ENCODE peak calls at places on chromosomes 7 and 10, in six cellular contexts. M, W, T, I, J and P are unnamed samples.

GRCh38 chr7:32143271-32143670 is 73.1 kb upstream of the PDE1C start:
- DNase-seq in W (no peak), I (no peak), J (no peak), M (no peak), T (no peak), P (no peak)

GRCh38 chr10:94546616-94547175 is 1.1 kb downstream of the HELLS start:
- DNase-seq in I (peak), T (no peak), W (no peak), M (peak), J (peak), P (peak)

GRCh38 chr7:95955748-95956147 is 183.4 kb downstream of the DYNC1I1 start:
- DNase-seq in J (no peak), M (no peak), I (no peak), W (no peak), T (no peak), P (no peak)

GRCh38 chr10:74612195-74612594 is 214.2 kb upstream of the KAT6B start:
- DNase-seq in W (no peak), J (peak), I (peak), T (no peak), M (no peak), P (no peak)

GRCh38 chr7:37205451-37205850 is 243.2 kb downstream of the ELMO1 start:
- DNase-seq in I (no peak), W (no peak), J (no peak), T (no peak), M (no peak), P (no peak)

GRCh38 chr7:99004216-99004615 is 125.9 kb downstream of the TRRAP start:
- DNase-seq in W (no peak), T (no peak), J (no peak), M (no peak), I (no peak), P (no peak)

GRCh38 chr7:2225336-2225735 is 7.4 kb downstream of the MAD1L1 start:
- DNase-seq in J (no peak), I (peak), M (no peak), W (no peak), T (no peak), P (no peak)

GRCh38 chr7:3956949-3957348 is 655.9 kb downstream of the SDK1 start:
- DNase-seq in I (no peak), M (no peak), W (no peak), T (no peak), J (no peak), P (no peak)

GRCh38 chr7:115831371-115831770 is 199.2 kb downstream of the TFEC start:
- DNase-seq in I (no peak), M (no peak), J (no peak), W (no peak), T (no peak), P (no peak)

GRCh38 chr10:784759-785538 is 95.5 kb upstream of the DIP2C start:
- DNase-seq in J (peak), W (peak), I (peak), T (peak), M (no peak), P (peak)

GRCh38 chr7:131943616-131944015 is 387.2 kb upstream of the PODXL start:
- DNase-seq in M (no peak), I (no peak), T (no peak), J (no peak), W (no peak), P (no peak)

GRCh38 chr10:78739411-78740053 is 329.2 kb upstream of the ZMIZ1 start:
- DNase-seq in J (no peak), I (no peak), M (no peak), T (no peak), W (peak), P (no peak)

GRCh38 chr10:74310652-74311257 is 159.7 kb downstream of the ADK start:
- DNase-seq in J (no peak), T (no peak), W (peak), I (no peak), M (no peak), P (no peak)

GRCh38 chr10:36677170-36677768 is 448.1 kb upstream of the ANKRD30A start:
- DNase-seq in I (no peak), W (no peak), J (peak), T (no peak), M (no peak), P (no peak)

GRCh38 chr7:111987115-111987826 is 218.9 kb downstream of the DOCK4 start:
- DNase-seq in T (no peak), J (peak), I (peak), W (no peak), M (no peak), P (peak)

GRCh38 chr7:44969049-44969700 is 9.6 kb downstream of the MYO1G start:
- DNase-seq in J (no peak), M (no peak), W (no peak), I (no peak), T (no peak), P (no peak)

GRCh38 chr10:117365612-117366011 is 9.6 kb downstream of the PDZD8 start:
- DNase-seq in J (no peak), I (peak), M (no peak), T (no peak), W (no peak), P (peak)

GRCh38 chr7:142454862-142455261 is 197.0 kb upstream of the PRSS58 start:
- DNase-seq in W (no peak), M (no peak), I (no peak), J (no peak), T (no peak), P (no peak)

GRCh38 chr10:52351911-52352310 is 37.8 kb downstream of the DKK1 start:
- DNase-seq in J (peak), W (no peak), T (no peak), I (peak), M (no peak), P (peak)

GRCh38 chr7:141073641-141074161 is at the start of gene TMEM178B:
- DNase-seq in W (peak), J (peak), T (peak), M (no peak), I (no peak), P (no peak)

DNA sequence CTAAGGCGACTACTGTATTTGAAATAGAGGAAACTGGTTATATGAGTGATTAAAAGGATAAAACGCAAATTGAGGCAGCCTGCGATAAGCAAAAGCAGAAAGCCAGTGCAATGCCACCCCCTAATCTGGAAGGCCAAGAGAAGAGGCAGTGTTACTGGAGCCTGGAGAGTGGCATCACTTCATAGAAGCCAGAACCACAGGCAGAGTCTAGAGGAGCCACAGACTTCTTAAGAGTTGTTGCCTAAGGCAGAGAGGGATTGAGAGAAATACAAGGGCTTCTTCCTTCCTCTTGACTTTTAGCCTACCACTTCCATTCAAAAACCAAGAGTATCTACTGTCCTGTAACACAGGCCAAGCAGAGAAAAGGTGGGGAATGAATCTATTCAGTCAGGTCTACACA is 94.9 kb upstream of the SKAP2 start:
- DNase-seq in I (no peak), W (no peak), J (peak), M (no peak), T (no peak), P (no peak)
- H2AFZ ChIP-seq in I (peak), W (peak), J (peak), M (no peak), T (no peak), P (peak)

GRCh38 chr10:97690138-97690537 is 3.1 kb upstream of the AVPI1 start:
- DNase-seq in W (no peak), J (peak), M (no peak), T (no peak), I (peak), P (no peak)
- H2AFZ ChIP-seq in W (no peak), J (peak), M (peak), T (no peak), I (no peak), P (no peak)

DNA sequence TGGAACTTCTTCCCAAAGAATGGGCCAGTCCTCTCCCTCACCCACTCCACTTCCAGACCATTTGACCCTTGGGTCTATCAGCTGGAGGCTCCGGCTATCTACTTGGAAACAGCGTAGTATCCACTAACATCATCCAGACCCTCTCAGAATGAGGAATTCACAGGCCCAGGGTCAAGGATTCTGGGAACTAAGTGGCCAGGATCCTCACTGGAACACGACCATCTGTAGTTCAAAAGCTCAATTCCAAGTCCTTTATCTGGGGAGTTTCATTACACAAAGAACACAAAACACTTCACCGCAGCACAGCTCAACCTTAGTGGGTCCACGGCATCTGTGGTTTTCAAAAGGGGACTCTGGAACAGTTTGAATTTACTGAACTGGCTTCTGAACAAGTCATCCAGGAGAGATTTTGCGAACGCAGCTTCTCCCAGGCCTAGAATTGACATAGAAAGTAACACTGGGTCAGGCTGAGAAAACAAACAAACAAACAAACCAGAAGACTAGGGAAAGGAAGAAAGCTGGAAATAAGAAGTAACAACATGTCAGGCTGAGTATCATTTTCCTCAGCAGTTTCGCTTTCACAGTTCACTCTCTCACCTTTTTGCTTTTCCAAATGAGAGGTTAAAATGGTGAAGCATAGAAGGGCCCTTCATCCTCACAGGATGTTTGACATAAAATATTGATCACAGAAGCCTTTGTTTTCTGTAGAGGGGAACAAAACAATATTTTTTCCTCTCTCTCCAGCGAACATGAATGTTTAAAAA is 57.6 kb upstream of the USP6NL start:
- DNase-seq in J (no peak), M (no peak), W (no peak), I (no peak), T (no peak), P (no peak)
- H2AFZ ChIP-seq in J (no peak), M (peak), W (peak), I (no peak), T (peak), P (no peak)

GRCh38 chr7:100671353-100672327 is 1.9 kb upstream of the GNB2 start:
- DNase-seq in M (no peak), T (no peak), I (no peak), J (no peak), W (no peak), P (no peak)
- H2AFZ ChIP-seq in M (no peak), T (no peak), I (no peak), J (no peak), W (no peak), P (no peak)